ENCODE peak calls at places on chromosome 15, in six cellular contexts. B, H, G, P, J and Q are unnamed samples.

GRCh38 chr15:93974804-93975481 is 256.4 kb upstream of the MCTP2 start:
- DNase-seq in J (peak; percentile 20), B (peak; percentile 23), H (no peak), P (no peak), G (peak; percentile 22), Q (no peak)

GRCh38 chr15:81940467-81941451 is 105.1 kb downstream of the MEX3B start:
- DNase-seq in J (no peak), H (no peak), G (no peak), B (no peak), P (peak; percentile 35), Q (no peak)

GRCh38 chr15:30859091-30859874 is 44.4 kb upstream of the FAN1 start:
- DNase-seq in B (no peak), J (no peak), H (no peak), G (peak; percentile 14), P (peak; percentile 16), Q (no peak)

GRCh38 chr15:50257924-50258323 is 7.6 kb downstream of the HDC start:
- DNase-seq in J (no peak), H (no peak), B (no peak), G (no peak), P (no peak), Q (no peak)

GRCh38 chr15:95347846-95348245 is 982.7 kb upstream of the NR2F2 start:
- DNase-seq in P (no peak), H (no peak), G (no peak), J (no peak), B (no peak), Q (no peak)

GRCh38 chr15:70486012-70486411 is 277.3 kb downstream of the UACA start:
- DNase-seq in B (no peak), G (no peak), P (no peak), J (no peak), H (no peak), Q (no peak)

GRCh38 chr15:25391971-25392733 is 46.7 kb downstream of the UBE3A start:
- DNase-seq in B (no peak), P (no peak), H (no peak), G (no peak), J (no peak), Q (no peak)

GRCh38 chr15:39801641-39802309 is 19.1 kb upstream of the FSIP1 start:
- DNase-seq in H (no peak), G (peak; percentile 36), P (peak; percentile 51), J (no peak), B (peak; percentile 57), Q (peak; percentile 25)

GRCh38 chr15:99474041-99474906 is 91.5 kb upstream of the MEF2A start:
- DNase-seq in G (no peak), P (no peak), H (no peak), B (no peak), J (no peak), Q (peak; percentile 40)

GRCh38 chr15:80183886-80184285 is 31.1 kb downstream of the FAH start:
- DNase-seq in B (no peak), G (no peak), J (no peak), P (no peak), H (no peak), Q (no peak)

GRCh38 chr15:77592768-77593167 is 39.9 kb downstream of the LINGO1 start:
- DNase-seq in P (no peak), B (no peak), J (no peak), G (no peak), H (no peak), Q (no peak)

GRCh38 chr15:51967583-51967982 is 4.0 kb downstream of the LEO1 start:
- DNase-seq in G (no peak), H (no peak), B (no peak), P (no peak), J (no peak), Q (no peak)

GRCh38 chr15:51970981-51971352 is 611 bp downstream of the LEO1 start:
- DNase-seq in H (no peak), P (peak; percentile 41), G (no peak), J (no peak), B (no peak), Q (no peak)

GRCh38 chr15:51971353-51972133 is at the start of gene LEO1:
- DNase-seq in G (peak; percentile 96), B (peak; percentile 90), P (peak; percentile 91), J (peak; percentile 93), H (peak; percentile 83), Q (peak; percentile 94)

GRCh38 chr15:51970132-51970817 is 1.3 kb downstream of the LEO1 start:
- DNase-seq in G (peak; percentile 78), H (no peak), B (no peak), P (no peak), J (no peak), Q (no peak)

DNA sequence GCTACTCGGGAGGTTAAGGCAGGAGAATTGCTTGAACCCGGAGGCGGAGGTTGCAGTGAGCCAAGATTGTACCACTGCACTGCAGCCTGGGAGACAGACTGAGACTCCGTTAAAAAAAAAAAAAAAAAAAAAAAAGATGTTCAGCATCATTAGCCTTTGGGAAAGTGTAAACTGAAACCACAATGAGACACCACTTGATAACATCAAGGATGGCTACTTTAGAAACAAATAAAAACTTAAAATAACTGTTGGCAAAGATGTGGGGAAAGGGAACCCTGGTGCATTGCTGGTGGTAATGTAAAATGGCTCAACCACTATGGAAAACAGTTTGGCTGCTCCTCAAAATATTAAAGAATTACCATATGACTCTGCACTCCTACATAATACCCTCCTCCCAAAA is 1.9 kb downstream of the LEO1 start:
- DNase-seq in B (no peak), P (no peak), J (no peak), H (no peak), G (no peak), Q (no peak)
- H3K4me3 ChIP-seq in B (no peak overlapping the region), P (peak overlapping the region; percentile 77), J (no peak overlapping the region), H (no peak overlapping the region), G (peak overlapping the region; percentile 100), Q (no peak overlapping the region)

GRCh38 chr15:68204776-68205557 is at the start of gene CALML4:
- DNase-seq in P (no peak), G (peak; percentile 74), H (peak; percentile 62), B (peak; percentile 92), J (peak; percentile 70), Q (peak; percentile 50)
- TF ChIP-seq POLR2A in P (no peak), G (no peak), H (no peak), B (peak; percentile 57), J (no peak), Q (no peak)

GRCh38 chr15:71841563-71841962 is 31.2 kb downstream of the NR2E3 start:
- DNase-seq in P (no peak), B (no peak), H (no peak), G (no peak), J (no peak), Q (no peak)
- H3K4me3 ChIP-seq in P (no peak overlapping the region), B (no peak overlapping the region), H (no peak overlapping the region), G (no peak overlapping the region), J (no peak overlapping the region), Q (no peak overlapping the region)

GRCh38 chr15:87576486-87577176 is 679.9 kb downstream of the NTRK3 start:
- DNase-seq in P (no peak), J (no peak), H (no peak), B (no peak), G (no peak), Q (no peak)
- TF ChIP-seq POLR2A in P (peak; percentile 68), J (no peak), H (no peak), B (no peak), G (no peak), Q (no peak)

GRCh38 chr15:62500325-62500724 is 335.2 kb upstream of the C2CD4B start:
- DNase-seq in G (peak; percentile 79), J (no peak), H (no peak), B (no peak), P (no peak), Q (no peak)
- H3K4me3 ChIP-seq in G (no peak overlapping the region), J (no peak overlapping the region), H (no peak overlapping the region), B (no peak overlapping the region), P (no peak overlapping the region), Q (no peak overlapping the region)